ENCODE peak calls at places on chromosome 5, in ten cellular contexts. O, X, Z, K, T, P, A, G, Y and S are unnamed samples.
A peak's percentile ranks its signal among the peaks of the same experiment; 100 is the strongest.

GRCh38 chr5:176980818-176981217 is 25.8 kb downstream of the UIMC1 start:
- DNase-seq in O (no peak), X (no peak), Z (no peak), K (no peak), T (no peak), P (no peak), A (no peak), G (no peak), Y (no peak), S (no peak)

GRCh38 chr5:59826996-59827395 is 66.5 kb downstream of the PDE4D start:
- DNase-seq in O (no peak), X (no peak), Z (no peak), K (no peak), T (no peak), P (no peak), A (no peak), G (no peak), Y (no peak), S (no peak)

GRCh38 chr5:172943283-172943841 is 15.9 kb upstream of the RPL26L1 start:
- DNase-seq in O (no peak), X (no peak), Z (no peak), K (peak; percentile 86), T (no peak), P (no peak), A (peak; percentile 72), G (no peak), Y (peak; percentile 85), S (no peak)

GRCh38 chr5:135511858-135512257 is 23.9 kb downstream of the NEUROG1 start:
- DNase-seq in O (no peak), X (no peak), Z (no peak), K (no peak), T (no peak), P (no peak), A (no peak), G (no peak), Y (no peak), S (no peak)

GRCh38 chr5:113105693-113106280 is 129.2 kb downstream of the DCP2 start:
- DNase-seq in O (no peak), X (no peak), Z (no peak), K (no peak), T (no peak), P (no peak), A (no peak), G (no peak), Y (no peak), S (no peak)

GRCh38 chr5:137320056-137321045 is 178.8 kb downstream of the SPOCK1 start:
- DNase-seq in O (peak; percentile 40), X (no peak), Z (peak; percentile 54), K (peak; percentile 77), T (peak; percentile 40), P (peak; percentile 58), A (no peak), G (peak; percentile 61), Y (peak; percentile 72), S (peak; percentile 27)

GRCh38 chr5:149938272-149938671 is 6.3 kb downstream of the PDE6A start:
- DNase-seq in O (no peak), X (no peak), Z (peak; percentile 91), K (peak; percentile 67), T (peak; percentile 72), P (peak; percentile 82), A (peak; percentile 86), G (no peak), Y (peak; percentile 78), S (no peak)

GRCh38 chr5:181001947-181002346 is 13.3 kb downstream of the BTNL3 start:
- DNase-seq in O (no peak), X (no peak), Z (no peak), K (no peak), T (no peak), P (no peak), A (no peak), G (no peak), Y (no peak), S (no peak)

GRCh38 chr5:132054697-132055440 is 5.6 kb upstream of the IL3 start:
- DNase-seq in O (no peak), X (no peak), Z (no peak), K (no peak), T (no peak), P (no peak), A (peak; percentile 19), G (no peak), Y (no peak), S (no peak)

GRCh38 chr5:175609504-175609903 is 48.4 kb upstream of the HRH2 start:
- DNase-seq in O (no peak), X (no peak), Z (no peak), K (no peak), T (no peak), P (no peak), A (no peak), G (no peak), Y (no peak), S (peak; percentile 44)

GRCh38 chr5:147485046-147485445 is 24.8 kb downstream of the DPYSL3 start:
- DNase-seq in O (no peak), X (no peak), Z (no peak), K (peak; percentile 69), T (no peak), P (no peak), A (no peak), G (no peak), Y (no peak), S (no peak)

GRCh38 chr5:166302189-166302588 is 1989.3 kb upstream of the WWC1 start:
- DNase-seq in O (no peak), X (no peak), Z (no peak), K (no peak), T (no peak), P (no peak), A (no peak), G (no peak), Y (no peak), S (no peak)

GRCh38 chr5:120684213-120684612 is 220.1 kb downstream of the PRR16 start:
- DNase-seq in O (no peak), X (no peak), Z (no peak), K (peak; percentile 45), T (no peak), P (peak; percentile 29), A (no peak), G (no peak), Y (peak; percentile 60), S (no peak)

GRCh38 chr5:167514461-167514860 is 777.0 kb upstream of the WWC1 start:
- DNase-seq in O (no peak), X (no peak), Z (no peak), K (no peak), T (no peak), P (no peak), A (no peak), G (no peak), Y (no peak), S (no peak)

DNA sequence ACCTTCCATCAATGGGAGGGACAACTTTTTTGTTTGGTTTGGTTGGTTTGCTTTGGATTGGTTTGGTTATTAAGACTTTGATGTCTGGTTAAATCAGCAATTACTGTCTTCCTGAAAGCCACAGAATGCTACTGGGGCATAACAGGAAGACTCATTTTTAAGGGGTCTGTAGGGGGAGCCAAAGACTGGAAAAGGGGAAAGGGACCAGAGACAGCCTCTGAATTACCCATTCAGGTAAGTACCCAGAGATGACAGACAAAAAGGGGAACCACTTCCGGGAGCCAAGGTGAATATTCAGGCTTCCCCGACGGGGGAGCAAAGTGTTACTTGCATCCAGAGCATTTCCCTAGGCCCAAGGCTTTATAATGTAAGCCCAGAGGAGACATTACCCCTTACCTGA is 4.6 kb upstream of the FEM1C start:
- DNase-seq in O (peak; percentile 26), X (no peak), Z (peak; percentile 21), K (no peak), T (no peak), P (peak; percentile 15), A (no peak), G (peak; percentile 34), Y (peak; percentile 56), S (peak; percentile 32)
- TF ChIP-seq CTCF in O (peak; percentile 63), X (no peak), Z (peak; percentile 26), K (peak; percentile 47), T (no peak), P (no peak), A (no peak), G (peak; percentile 12), Y (peak; percentile 58), S (no peak)

GRCh38 chr5:169921370-169921769 is 58.9 kb downstream of the INSYN2B start:
- DNase-seq in O (no peak), X (no peak), Z (no peak), K (no peak), T (no peak), P (no peak), A (no peak), G (no peak), Y (no peak), S (no peak)
- TF ChIP-seq CTCF in O (no peak), X (no peak), Z (no peak), K (no peak), T (no peak), P (no peak), A (no peak), G (no peak), Y (no peak), S (no peak)

GRCh38 chr5:23820764-23821471 is 313.5 kb downstream of the PRDM9 start:
- DNase-seq in O (no peak), X (no peak), Z (peak; percentile 58), K (peak; percentile 44), T (no peak), P (peak; percentile 53), A (no peak), G (no peak), Y (peak; percentile 35), S (no peak)
- TF ChIP-seq CTCF in O (peak; percentile 31), X (no peak), Z (peak; percentile 39), K (peak; percentile 42), T (peak; percentile 53), P (peak; percentile 40), A (no peak), G (peak; percentile 63), Y (peak; percentile 33), S (no peak)

GRCh38 chr5:31415009-31415923 is 116.6 kb downstream of the DROSHA start:
- DNase-seq in O (no peak), X (no peak), Z (no peak), K (no peak), T (no peak), P (no peak), A (no peak), G (no peak), Y (peak; percentile 15), S (no peak)
- TF ChIP-seq CTCF in O (no peak), X (no peak), Z (no peak), K (no peak), T (no peak), P (no peak), A (no peak), G (no peak), Y (peak; percentile 10), S (no peak)

DNA sequence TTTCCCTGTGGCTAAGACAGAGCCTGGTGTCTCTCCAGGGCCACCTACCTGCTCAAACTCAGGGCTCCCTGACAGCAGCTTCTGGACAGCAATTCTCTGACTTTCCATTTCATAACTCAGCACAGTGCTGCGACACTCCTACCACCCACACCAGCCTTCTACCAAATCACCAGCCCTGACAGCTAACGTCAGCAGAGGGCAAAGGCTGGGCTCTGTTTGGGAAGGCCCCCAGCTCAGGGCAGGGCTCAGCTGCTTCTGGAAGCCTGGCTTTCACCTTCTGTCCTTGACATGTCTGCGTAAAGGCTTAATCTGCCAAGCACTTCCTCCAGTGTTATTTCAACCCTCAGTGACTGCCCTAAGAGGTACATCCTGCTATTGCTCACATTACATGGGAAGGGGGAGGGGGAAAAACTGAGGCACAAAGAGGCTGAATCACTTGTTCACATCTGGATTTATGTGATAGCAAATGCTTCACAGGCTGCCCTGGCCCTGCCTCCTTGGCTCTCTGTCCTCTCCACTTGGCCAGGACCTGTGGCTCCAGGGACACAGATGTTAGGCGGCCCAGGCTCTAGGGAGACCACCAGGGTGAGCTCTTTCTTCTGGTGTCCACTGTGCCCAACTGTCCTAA is 102.5 kb upstream of the PANK3 start:
- DNase-seq in O (no peak), X (no peak), Z (no peak), K (peak; percentile 38), T (peak; percentile 56), P (peak; percentile 56), A (peak; percentile 78), G (no peak), Y (peak; percentile 55), S (peak; percentile 25)
- TF ChIP-seq CTCF in O (no peak), X (no peak), Z (no peak), K (no peak), T (no peak), P (no peak), A (no peak), G (no peak), Y (no peak), S (no peak)